ENCODE peak calls at places on chromosomes 3 and 15, in six cellular contexts. C, F, V, U, O and J are unnamed samples. For H3K4me1, the result is how much of the 10 kb centered on the place peaks cover.

GRCh38 chr3:101009386-101009785 is 16.2 kb upstream of the ABI3BP start:
- DNase-seq in O (no peak), V (no peak), C (no peak), F (no peak), U (no peak), J (no peak)

GRCh38 chr3:72475258-72476138 is 372.7 kb downstream of the SHQ1 start:
- DNase-seq in V (no peak), O (no peak), C (no peak), F (no peak), U (no peak), J (no peak)

GRCh38 chr3:135100349-135100741 is 305.3 kb downstream of the EPHB1 start:
- DNase-seq in O (no peak), C (no peak), V (no peak), U (no peak), F (no peak), J (no peak)

GRCh38 chr3:126259411-126260391 is 79.3 kb upstream of the ALDH1L1 start:
- DNase-seq in V (no peak), F (peak), O (peak), C (no peak), U (peak), J (peak)

GRCh38 chr3:175869398-175869797 is 1010.3 kb downstream of the NAALADL2 start:
- DNase-seq in V (no peak), U (no peak), C (no peak), O (no peak), F (no peak), J (no peak)

GRCh38 chr3:98003306-98003969 is 31.2 kb upstream of the RIOX2 start:
- DNase-seq in F (no peak), O (no peak), C (no peak), V (no peak), U (no peak), J (no peak)

GRCh38 chr3:183515968-183516851 is 39.3 kb downstream of the KLHL6 start:
- DNase-seq in V (peak), U (no peak), F (no peak), C (no peak), O (no peak), J (no peak)

GRCh38 chr15:89203705-89204273 is 17.6 kb downstream of the RLBP1 start:
- DNase-seq in O (no peak), F (no peak), C (no peak), U (no peak), V (no peak), J (no peak)

GRCh38 chr15:68583936-68584703 is 5.3 kb downstream of the CORO2B start:
- DNase-seq in F (no peak), O (no peak), V (no peak), C (no peak), U (no peak), J (peak)

GRCh38 chr15:39364721-39365120 is 216.2 kb upstream of the THBS1 start:
- DNase-seq in F (no peak), U (no peak), C (no peak), O (no peak), V (no peak), J (no peak)

GRCh38 chr15:70033529-70034140 is 64.1 kb downstream of the TLE3 start:
- DNase-seq in U (no peak), O (peak), V (no peak), F (no peak), C (no peak), J (peak)

GRCh38 chr15:69303337-69304175 is 4.8 kb downstream of the PAQR5 start:
- DNase-seq in C (no peak), O (no peak), F (no peak), U (peak), V (no peak), J (no peak)

GRCh38 chr3:142943870-142944269 is 19.6 kb downstream of the PAQR9 start:
- DNase-seq in F (no peak), V (no peak), U (no peak), C (no peak), O (no peak), J (no peak)

GRCh38 chr3:142941373-142942123 is 21.9 kb downstream of the PAQR9 start:
- DNase-seq in U (no peak), C (no peak), O (no peak), F (no peak), V (no peak), J (no peak)

GRCh38 chr3:142943349-142943748 is 20.1 kb downstream of the PAQR9 start:
- DNase-seq in O (no peak), V (no peak), C (no peak), F (no peak), U (no peak), J (no peak)

GRCh38 chr3:142940472-142940871 is 23.0 kb downstream of the PAQR9 start:
- DNase-seq in U (no peak), V (no peak), F (no peak), O (no peak), C (no peak), J (no peak)

GRCh38 chr3:142940000-142940399 is 23.5 kb downstream of the PAQR9 start:
- DNase-seq in O (no peak), V (no peak), F (no peak), C (no peak), U (no peak), J (no peak)
- TF ChIP-seq EP300 in O (no peak), V (no peak), F (no peak), C (no peak), U (no peak), J (no peak)

GRCh38 chr3:186237915-186238314 is 124.1 kb downstream of the DGKG start:
- DNase-seq in V (no peak), C (no peak), U (no peak), O (no peak), F (no peak), J (no peak)

GRCh38 chr3:186236357-186237020 is 125.5 kb downstream of the DGKG start:
- DNase-seq in F (no peak), V (no peak), O (no peak), C (no peak), U (no peak), J (no peak)

GRCh38 chr3:186239321-186239720 is 122.7 kb downstream of the DGKG start:
- DNase-seq in F (peak), V (no peak), C (no peak), U (peak), O (no peak), J (no peak)

GRCh38 chr3:186247821-186248814 is 113.9 kb downstream of the DGKG start:
- DNase-seq in F (no peak), U (no peak), O (no peak), C (no peak), V (no peak), J (no peak)

GRCh38 chr3:186241910-186242821 is 119.9 kb downstream of the DGKG start:
- DNase-seq in C (peak), V (no peak), F (peak), U (peak), O (peak), J (peak)
- H3K4me3 ChIP-seq in C (peak), V (peak), F (peak), U (peak), O (no peak), J (no peak)

GRCh38 chr3:187967097-187967496 is 186.9 kb upstream of the LPP start:
- DNase-seq in F (no peak), O (no peak), C (no peak), V (no peak), U (no peak), J (no peak)

GRCh38 chr3:187966636-187967035 is 187.3 kb upstream of the LPP start:
- DNase-seq in C (no peak), O (no peak), V (no peak), U (no peak), F (no peak), J (no peak)

GRCh38 chr3:187968883-187969580 is 184.9 kb upstream of the LPP start:
- DNase-seq in O (no peak), F (no peak), U (no peak), C (peak), V (no peak), J (peak)

GRCh38 chr3:187969581-187969950 is 184.4 kb upstream of the LPP start:
- DNase-seq in O (no peak), F (no peak), V (no peak), U (no peak), C (no peak), J (no peak)

DNA sequence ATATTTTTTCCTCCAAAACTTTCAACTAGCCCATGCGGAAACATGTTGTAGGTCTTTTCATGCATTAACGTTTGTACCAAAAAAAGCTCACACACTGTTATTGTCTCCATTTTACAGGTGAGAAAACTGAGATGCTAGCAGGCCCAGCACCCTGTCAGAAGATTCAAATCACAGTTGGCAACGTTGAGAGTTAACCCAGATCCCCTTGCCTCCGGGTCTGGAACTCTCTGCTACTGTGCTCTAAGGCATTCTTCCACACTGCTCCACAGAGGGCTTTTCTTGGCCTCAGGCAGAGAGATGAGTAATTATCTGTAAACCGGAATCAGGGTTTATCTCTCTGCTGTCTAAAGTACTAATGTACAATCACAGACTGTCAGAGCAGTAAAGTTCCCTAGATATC is 186.0 kb upstream of the LPP start:
- DNase-seq in V (no peak), F (no peak), C (no peak), O (no peak), U (no peak), J (no peak)
- H3K4me1 ChIP-seq in V (under half), F (under half), C (under half), O (under half), U (under half), J (under half)

DNA sequence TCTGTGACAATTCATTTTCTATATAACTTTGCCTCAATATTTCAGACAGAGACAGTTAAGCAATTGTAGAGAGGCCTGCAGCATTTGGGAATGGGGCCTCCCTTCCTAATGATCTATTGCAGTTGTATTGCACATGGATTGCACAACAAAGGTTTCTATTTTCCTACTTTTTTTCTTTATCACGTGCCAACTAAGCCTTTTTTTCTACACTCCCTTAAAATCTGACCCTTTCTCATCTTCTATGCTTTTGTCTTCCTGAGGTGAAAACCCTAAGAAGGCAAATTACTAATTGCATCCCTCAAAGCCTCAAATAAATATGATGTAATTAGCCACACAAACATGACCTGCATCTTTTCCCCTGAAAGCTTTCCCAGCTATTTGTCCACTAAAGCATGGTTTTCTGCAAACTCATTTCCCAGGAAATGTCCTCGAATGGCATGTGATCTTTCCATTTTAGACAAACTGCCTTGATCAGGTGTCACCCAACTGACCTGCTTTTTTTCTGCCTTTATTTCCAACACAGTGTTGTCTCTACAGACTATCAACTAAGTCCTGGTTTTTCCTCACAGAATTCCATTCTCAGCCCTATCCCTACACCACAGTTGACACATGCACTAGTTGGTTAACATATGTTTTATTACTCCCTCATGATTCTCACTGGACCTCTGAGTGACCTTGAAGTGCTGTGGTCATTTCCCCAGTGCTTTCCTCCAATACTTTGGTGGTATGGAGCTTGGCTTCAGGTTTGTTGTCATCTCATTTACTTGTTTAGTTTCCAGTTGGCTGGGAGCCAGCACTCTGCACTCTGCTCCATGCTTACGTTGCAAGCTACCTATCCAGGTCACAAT is 31.9 kb upstream of the TSC22D2 start:
- DNase-seq in O (no peak), U (peak), V (no peak), F (no peak), C (no peak), J (no peak)
- TF ChIP-seq EP300 in O (no peak), U (no peak), V (no peak), F (no peak), C (peak), J (no peak)

DNA sequence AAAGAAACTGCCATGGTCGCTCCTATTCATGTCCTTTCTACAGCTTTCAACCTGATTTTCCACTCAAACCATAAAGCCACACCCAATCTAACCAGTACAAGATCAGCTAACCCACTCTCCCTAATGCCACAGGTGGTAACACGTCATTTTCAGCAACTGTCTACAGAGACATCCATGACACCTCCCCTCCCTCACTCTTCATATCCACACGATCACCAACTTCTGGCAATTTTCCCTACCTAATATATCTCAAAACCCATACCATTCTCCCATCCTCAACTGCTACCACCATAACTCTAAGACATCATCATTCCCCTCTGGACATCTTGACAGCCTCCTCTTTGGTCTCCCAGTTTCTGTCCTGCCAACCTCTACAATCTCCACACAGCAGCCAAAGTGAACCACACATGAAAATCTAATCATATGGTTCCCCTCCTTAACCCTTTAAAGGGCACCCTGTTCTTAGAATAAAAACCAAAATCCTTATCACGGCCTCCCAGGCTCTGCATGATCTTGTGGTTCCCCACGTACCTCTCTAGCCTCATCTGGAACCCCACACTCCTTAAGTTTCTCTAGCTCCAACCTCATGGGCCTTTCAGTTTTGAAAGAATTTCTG is 33.6 kb downstream of the SPINK8 start:
- DNase-seq in V (no peak), F (no peak), O (no peak), C (no peak), U (no peak), J (no peak)
- H3K4me3 ChIP-seq in V (peak), F (peak), O (no peak), C (peak), U (peak), J (peak)

GRCh38 chr15:60554494-60554893 is 75.6 kb upstream of the ICE2 start:
- DNase-seq in O (no peak), U (no peak), C (no peak), V (no peak), F (no peak), J (no peak)
- H3K4me1 ChIP-seq in O (under half), U (under half), C (under half), V (half or more), F (under half), J (under half)

DNA sequence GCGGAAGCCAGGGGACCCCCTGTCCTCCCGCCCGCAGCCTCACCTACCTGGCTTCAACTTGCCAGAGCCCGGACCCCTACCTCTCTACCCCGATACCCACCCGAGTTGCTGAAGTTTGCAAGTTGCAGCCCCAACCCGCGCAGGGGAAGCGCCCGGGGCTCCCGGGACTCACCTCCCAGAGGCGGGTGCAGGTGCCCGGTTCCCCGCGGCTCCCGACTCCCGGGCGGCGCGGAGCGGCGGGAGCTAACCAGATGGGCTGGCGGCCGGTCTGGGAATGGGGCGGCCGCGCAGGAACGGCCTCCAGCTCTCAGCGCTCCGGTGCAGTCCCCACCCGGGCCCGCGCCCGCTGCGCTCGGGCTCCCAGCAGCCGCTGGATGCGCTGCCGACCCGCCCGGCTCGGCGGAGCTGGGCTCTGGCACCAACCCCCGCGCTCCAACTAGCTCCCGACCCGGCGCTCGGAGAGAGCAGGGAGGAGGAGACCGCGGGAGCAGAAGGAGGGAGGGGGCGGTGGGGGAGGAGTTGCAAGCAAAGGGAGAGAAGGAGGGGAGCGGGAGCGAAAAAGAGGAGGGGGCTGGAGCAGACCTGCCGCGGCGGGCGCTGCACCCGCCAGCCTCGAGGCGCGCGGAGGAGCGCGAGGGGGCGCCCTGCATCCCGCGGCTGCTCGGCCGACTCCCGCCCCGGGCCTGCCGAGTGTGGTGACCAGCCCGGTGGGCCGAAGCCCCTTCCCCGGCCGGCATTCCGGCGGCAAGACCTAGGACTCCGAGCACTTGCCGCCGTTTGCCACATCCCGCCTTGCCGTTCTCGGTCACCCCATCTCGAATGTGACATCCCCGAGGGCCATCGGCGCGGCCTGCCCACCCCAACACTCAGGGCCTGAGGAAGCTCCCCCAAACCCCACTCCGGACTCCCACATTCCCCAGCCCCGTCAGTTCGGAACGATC is at the start of gene SEMA5B:
- DNase-seq in C (no peak), V (no peak), F (peak), U (peak), O (peak), J (peak)
- TF ChIP-seq EP300 in C (no peak), V (no peak), F (no peak), U (no peak), O (no peak), J (no peak)

GRCh38 chr3:29577250-29577649 is 296.4 kb downstream of the RBMS3 start:
- DNase-seq in F (peak), V (no peak), C (no peak), O (no peak), U (no peak), J (no peak)
- H3K4me3 ChIP-seq in F (no peak), V (no peak), C (no peak), O (no peak), U (no peak), J (no peak)

DNA sequence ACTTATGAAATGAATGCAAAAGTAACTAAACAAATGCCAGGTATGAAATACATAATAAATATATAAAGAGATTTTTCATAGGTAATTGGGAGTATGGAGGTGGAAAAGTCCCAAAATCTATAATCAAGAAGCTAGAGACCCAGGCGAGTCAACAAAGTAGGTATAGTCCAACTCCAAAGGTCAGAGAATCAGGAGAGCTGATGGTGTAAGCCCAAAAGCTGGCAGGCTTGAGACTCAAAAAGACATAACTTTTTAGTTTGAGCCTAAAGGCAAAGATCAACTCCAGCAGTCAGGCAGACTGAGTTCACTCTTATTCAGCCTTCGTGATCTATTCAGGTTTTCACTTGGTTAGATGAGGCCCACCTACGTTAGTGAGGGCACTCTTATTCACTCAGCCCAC is 157.4 kb upstream of the TMCO5A start:
- DNase-seq in U (no peak), V (no peak), C (no peak), F (no peak), O (no peak), J (no peak)
- H3K4me1 ChIP-seq in U (under half), V (under half), C (under half), F (under half), O (under half), J (under half)

DNA sequence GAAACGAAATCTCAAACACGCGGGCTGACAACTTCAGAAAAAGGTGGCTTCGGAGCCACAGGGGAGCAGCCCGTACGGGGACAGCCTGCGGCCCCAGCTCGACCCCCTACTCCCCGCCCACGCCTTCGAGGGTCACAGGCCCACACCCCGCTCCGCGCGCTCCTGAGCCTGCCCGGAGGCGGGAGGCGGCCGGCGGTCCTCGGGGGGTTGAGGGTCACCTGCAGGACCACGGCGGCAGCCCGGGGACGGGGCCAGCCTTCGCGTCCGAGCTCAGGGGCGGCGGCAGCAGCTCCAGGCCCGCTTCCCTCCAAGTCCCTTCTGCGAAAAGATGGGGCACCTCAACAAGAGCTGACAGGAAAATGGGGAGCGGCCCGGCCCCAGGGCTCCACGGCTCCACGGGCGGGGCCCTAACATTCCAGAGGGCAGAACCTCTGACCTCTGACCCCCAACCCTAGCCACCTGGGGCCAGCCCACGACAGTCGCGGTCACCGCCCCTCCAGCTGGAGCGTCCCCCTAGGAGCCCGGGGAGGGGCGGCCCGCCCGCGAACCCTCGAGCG is 448 bp downstream of the LYSMD4 start:
- DNase-seq in V (no peak), O (peak), U (no peak), C (no peak), F (peak), J (no peak)
- TF ChIP-seq EP300 in V (no peak), O (no peak), U (no peak), C (no peak), F (no peak), J (no peak)